ENCODE peak calls at places on chromosomes 13 and 19, in four cellular contexts. F is CD4-positive, alpha-beta T cell; E is AG09309; A is globus pallidus. W is an unnamed sample.

GRCh38 chr19:46579286-46579944 is 21.7 kb upstream of the CALM3 start:
- DNase-seq in F (peak), E (no peak), A (peak), W (no peak)

GRCh38 chr13:112626761-112627160 is 38.8 kb upstream of the TUBGCP3 start:
- DNase-seq in F (no peak), E (no peak), A (no peak), W (no peak)

GRCh38 chr13:114225610-114226009 is 9.1 kb upstream of the CDC16 start:
- DNase-seq in F (peak), E (no peak), A (no peak), W (no peak)

GRCh38 chr19:8161135-8161646 is 11.8 kb upstream of the FBN3 start:
- DNase-seq in F (no peak), E (no peak), A (peak), W (no peak)

GRCh38 chr19:1238373-1239303 is 833 bp upstream of the CBARP start:
- DNase-seq in F (no peak), E (no peak), A (no peak), W (no peak)

GRCh38 chr13:93690139-93690538 is 463.5 kb downstream of the GPC6 start:
- DNase-seq in F (no peak), E (no peak), A (peak), W (peak)

GRCh38 chr13:113787694-113788093 is 28.7 kb downstream of the TMEM255B start:
- DNase-seq in F (no peak), E (no peak), A (no peak), W (no peak)

GRCh38 chr13:36750461-36750860 is 68.6 kb upstream of the RFXAP start:
- DNase-seq in F (no peak), E (no peak), A (no peak), W (no peak)

GRCh38 chr19:7540761-7541480 is 5.4 kb downstream of the PNPLA6 start:
- DNase-seq in F (no peak), E (no peak), A (no peak), W (no peak)

GRCh38 chr13:113115363-113116205 is 7.0 kb upstream of the F10 start:
- DNase-seq in F (no peak), E (no peak), A (no peak), W (no peak)

GRCh38 chr13:78197231-78197630 is 278.6 kb upstream of the EDNRB start:
- DNase-seq in F (no peak), E (no peak), A (no peak), W (no peak)

GRCh38 chr13:77740931-77741586 is 43.6 kb downstream of the SLAIN1 start:
- DNase-seq in F (no peak), E (no peak), A (peak), W (no peak)

GRCh38 chr13:107275945-107276614 is 708.1 kb upstream of the ARGLU1 start:
- DNase-seq in F (no peak), E (no peak), A (no peak), W (no peak)

GRCh38 chr13:113926301-113926761 is 47.5 kb downstream of the C13orf46 start:
- DNase-seq in F (no peak), E (peak), A (no peak), W (no peak)

GRCh38 chr13:31073859-31074718 is 87.6 kb downstream of the HSPH1 start:
- DNase-seq in F (no peak), E (no peak), A (peak), W (peak)

GRCh38 chr13:75934889-75935288 is 298.8 kb downstream of the LMO7 start:
- DNase-seq in F (no peak), E (no peak), A (no peak), W (no peak)

GRCh38 chr13:40401911-40402776 is 264.3 kb downstream of the FOXO1 start:
- DNase-seq in F (no peak), E (peak), A (peak), W (no peak)

GRCh38 chr19:52336117-52336811 is at the start of gene ZNF610:
- DNase-seq in F (peak), E (peak), A (peak), W (peak)

GRCh38 chr19:5142725-5143097 is 173.8 kb downstream of the KDM4B start:
- DNase-seq in F (no peak), E (no peak), A (no peak), W (no peak)

GRCh38 chr13:81760316-81760715 is 1419.4 kb upstream of the SPRY2 start:
- DNase-seq in F (no peak), E (no peak), A (no peak), W (no peak)